ENCODE peak calls at places on chromosomes 7 and 10, in four cellular contexts. L, Y, F and V are unnamed samples.

GRCh38 chr7:22141355-22141754 is 195.7 kb upstream of the CDCA7L start:
- DNase-seq in L (no peak), Y (no peak), F (no peak), V (no peak)

GRCh38 chr10:132521466-132522102 is 16.0 kb upstream of the INPP5A start:
- DNase-seq in L (no peak), Y (no peak), F (no peak), V (peak; percentile 8)

GRCh38 chr7:110502893-110503465 is 587.9 kb upstream of the LRRN3 start:
- DNase-seq in L (no peak), Y (no peak), F (no peak), V (no peak)

GRCh38 chr7:41431671-41432070 is 271.2 kb downstream of the INHBA start:
- DNase-seq in L (no peak), Y (no peak), F (no peak), V (no peak)

GRCh38 chr10:118116555-118117311 is 70.0 kb upstream of the RAB11FIP2 start:
- DNase-seq in L (no peak), Y (no peak), F (no peak), V (no peak)

GRCh38 chr7:44964384-44964830 is 14.4 kb downstream of the MYO1G start:
- DNase-seq in L (peak; percentile 48), Y (no peak), F (no peak), V (peak; percentile 38)

GRCh38 chr10:60238408-60239100 is 151.1 kb downstream of the ANK3 start:
- DNase-seq in L (no peak), Y (no peak), F (peak; percentile 23), V (peak; percentile 36)

GRCh38 chr10:28939352-28940157 is 262.2 kb downstream of the BAMBI start:
- DNase-seq in L (peak; percentile 40), Y (peak; percentile 100), F (no peak), V (peak; percentile 88)

GRCh38 chr7:130566168-130566897 is 74.4 kb downstream of the MEST start:
- DNase-seq in L (peak; percentile 5), Y (no peak), F (no peak), V (no peak)

GRCh38 chr7:103031024-103031423 is 43.6 kb downstream of the FBXL13 start:
- DNase-seq in L (no peak), Y (no peak), F (no peak), V (no peak)

DNA sequence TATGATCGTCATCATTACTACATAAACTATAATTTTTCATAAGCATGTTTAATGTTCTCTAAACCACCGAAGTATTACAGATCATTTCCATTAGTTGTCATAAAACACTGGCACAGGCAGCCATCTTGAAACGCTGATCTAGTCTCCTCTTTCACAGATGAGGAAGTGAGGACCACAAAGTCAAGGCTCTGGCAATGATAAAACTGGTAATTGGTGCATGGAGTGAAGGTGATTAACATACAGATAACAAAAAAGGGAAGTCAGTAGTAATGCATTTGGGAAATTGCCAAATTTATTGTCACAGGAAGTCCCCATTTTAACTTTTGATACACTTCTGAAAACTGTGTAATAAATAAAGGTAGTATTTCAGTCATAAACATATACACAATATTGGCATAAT is 49.3 kb downstream of the FBXL13 start:
- DNase-seq in L (no peak), Y (no peak), F (no peak), V (no peak)
- TF ChIP-seq NR2C2 in L (no peak), Y (no peak), F (no peak), V (no peak)

GRCh38 chr7:142053988-142054387 is 57.5 kb upstream of the MGAM2 start:
- DNase-seq in L (no peak), Y (no peak), F (no peak), V (no peak)
- TF ChIP-seq ATF3 in L (no peak), Y (no peak), F (no peak), V (no peak)

GRCh38 chr7:123485721-123486120 is 48.7 kb downstream of the IQUB start:
- DNase-seq in L (no peak), Y (no peak), F (no peak), V (no peak)

GRCh38 chr7:123480107-123480506 is 54.3 kb downstream of the IQUB start:
- DNase-seq in L (no peak), Y (no peak), F (no peak), V (no peak)

GRCh38 chr7:123484199-123484598 is 50.2 kb downstream of the IQUB start:
- DNase-seq in L (no peak), Y (no peak), F (no peak), V (no peak)

GRCh38 chr7:123485187-123485586 is 49.2 kb downstream of the IQUB start:
- DNase-seq in L (no peak), Y (no peak), F (no peak), V (no peak)
- TF ChIP-seq NR2C2 in L (no peak), Y (no peak), F (no peak), V (no peak)

DNA sequence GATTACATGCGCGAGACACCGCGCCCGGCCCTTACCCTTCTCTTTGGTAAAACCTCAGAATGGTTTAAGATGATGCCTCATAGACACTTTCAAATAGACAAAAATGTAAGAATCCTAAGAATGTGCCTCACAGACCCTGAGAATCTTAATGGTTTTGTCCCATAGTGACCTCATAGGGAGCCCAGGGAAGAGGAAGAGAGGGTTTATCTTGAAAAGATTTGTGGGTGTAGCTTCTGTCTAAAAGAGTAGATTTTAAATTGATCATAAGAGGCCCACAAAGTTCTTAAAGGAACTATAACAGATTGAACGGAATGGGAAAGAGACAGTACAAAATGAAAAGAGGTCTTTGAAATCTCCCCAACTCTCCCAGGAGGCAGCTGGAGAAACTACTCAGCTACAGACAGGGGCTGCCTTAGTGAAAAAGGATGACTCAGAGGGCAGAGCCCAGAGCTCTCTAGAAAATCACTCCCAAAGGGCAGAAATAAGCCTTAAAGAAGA is 220.6 kb downstream of the ADRA2A start:
- DNase-seq in L (no peak), Y (no peak), F (no peak), V (no peak)
- TF ChIP-seq ATF3 in L (no peak), Y (no peak), F (no peak), V (no peak)

GRCh38 chr10:73812662-73813061 is 1.3 kb upstream of the NDST2 start:
- DNase-seq in L (no peak), Y (no peak), F (no peak), V (peak; percentile 31)
- TF ChIP-seq NR2C2 in L (no peak), Y (no peak), F (no peak), V (no peak)

GRCh38 chr7:76513817-76514799 is 3.8 kb downstream of the UPK3B start:
- DNase-seq in L (no peak), Y (no peak), F (no peak), V (no peak)
- TF ChIP-seq ATF3 in L (no peak), Y (no peak), F (no peak), V (no peak)

DNA sequence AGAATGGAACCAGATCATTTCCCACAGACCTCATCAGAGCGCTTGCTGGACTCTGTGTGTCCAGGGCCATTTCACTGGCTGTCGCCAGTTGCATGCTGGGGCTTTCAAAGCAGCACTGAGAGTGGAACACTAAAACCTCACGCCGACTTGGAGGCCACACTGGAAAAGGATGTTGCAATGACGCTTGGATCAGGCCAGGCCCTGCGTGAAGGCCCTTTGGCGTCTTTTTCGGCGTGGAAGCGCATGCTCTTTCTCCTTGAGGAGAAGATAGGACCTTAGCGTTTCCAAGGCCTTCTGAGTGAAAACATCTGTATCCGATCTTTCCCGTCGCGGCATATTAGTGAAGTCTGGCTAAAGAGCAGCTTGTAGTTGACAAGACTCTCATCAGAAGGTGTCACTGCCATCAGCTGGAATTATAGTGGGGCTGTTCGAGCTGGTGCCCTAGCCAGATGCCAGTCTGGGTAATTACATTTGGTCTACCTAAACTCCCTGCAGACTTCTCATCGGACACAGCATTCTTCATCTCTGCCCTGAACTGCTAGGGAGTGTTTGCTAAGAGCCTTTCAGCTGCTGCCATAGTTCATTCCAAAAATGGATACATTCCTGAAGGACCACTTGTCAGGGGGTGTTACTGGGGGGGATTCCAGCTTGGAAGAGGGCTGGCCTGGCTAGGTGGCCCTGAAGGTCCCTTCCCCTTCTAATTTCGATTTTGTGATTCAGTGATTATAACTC is 167.7 kb upstream of the TCF7L2 start:
- DNase-seq in L (no peak), Y (no peak), F (no peak), V (no peak)
- TF ChIP-seq NR2C2 in L (no peak), Y (no peak), F (no peak), V (no peak)

DNA sequence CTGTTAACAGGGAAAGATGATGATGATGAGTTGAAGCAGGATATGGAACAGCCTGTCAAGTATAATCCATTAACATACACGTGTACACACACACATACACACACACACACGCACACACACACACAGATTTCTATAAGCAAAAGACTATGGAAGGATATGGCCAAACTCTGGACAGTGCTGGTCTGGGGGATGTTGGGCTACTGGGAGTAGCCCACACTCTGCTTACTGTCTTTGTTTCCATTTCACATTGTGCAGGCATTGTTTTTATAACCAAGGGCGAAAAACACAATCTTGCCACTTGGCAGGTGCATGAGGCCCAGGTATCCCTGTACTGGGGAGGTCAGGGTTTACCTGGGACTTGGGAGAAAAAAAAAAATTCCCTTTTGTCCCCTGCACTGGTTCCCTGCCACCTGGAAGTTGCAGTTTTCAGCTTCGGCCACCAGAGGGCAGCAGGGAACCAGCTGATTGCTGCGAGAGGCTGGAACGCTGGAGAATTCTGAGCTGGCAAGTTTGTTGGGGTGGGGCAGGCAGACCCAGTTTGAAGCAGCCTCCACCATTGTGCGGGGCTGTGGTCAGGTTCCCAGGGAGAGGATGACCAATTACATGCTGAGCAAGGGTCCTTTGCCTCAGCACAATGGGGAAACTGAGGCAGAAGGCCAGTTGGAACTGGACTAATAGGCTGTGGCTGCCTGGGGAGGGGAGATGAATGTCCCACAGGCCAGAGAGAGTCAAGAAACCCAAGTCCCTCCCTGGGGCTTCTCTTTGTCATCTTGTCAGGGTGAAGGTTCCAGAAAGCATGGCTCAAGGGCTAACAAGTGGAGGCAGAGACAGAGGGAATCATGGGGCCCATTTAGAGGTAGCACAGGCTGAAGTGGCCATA is 27.3 kb downstream of the PPIF start:
- DNase-seq in L (peak; percentile 88), Y (peak; percentile 58), F (no peak), V (peak; percentile 90)
- TF ChIP-seq ATF3 in L (no peak), Y (no peak), F (no peak), V (no peak)

DNA sequence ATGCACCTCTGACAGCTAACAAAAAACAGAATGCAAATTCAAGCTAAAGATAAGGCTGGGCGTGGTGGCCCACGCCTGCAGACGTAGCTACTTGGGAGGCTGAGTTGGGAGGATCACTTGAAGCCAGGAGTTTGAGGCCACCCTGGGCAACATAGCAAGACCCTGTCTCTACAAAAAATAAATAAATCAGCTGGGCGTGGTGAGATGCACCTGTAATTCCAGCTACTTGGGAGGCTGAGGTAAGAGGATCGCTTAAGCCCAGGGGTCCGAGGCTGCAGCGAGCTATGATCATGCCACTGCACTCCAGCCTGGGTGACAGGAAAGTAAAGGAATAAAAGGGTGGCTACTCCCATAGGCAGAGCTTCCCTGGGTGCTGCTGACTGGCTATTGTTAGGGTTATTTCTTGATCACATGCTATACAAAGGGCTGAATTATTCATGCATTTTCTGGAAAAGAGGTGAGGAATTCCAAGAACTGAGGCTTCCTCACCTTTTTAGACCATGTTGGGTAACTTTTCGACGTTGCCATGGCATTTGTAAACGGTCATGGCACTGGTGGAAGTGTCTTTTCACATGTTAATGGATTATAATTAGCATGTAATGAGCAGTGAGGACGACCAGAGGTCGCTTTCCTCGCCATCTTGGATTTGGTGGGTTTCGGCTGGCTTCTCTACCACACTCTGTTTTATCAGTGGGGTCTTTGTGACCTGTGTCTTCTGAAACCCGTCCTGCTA is 6.9 kb upstream of the PSMG3 start:
- DNase-seq in L (no peak), Y (no peak), F (no peak), V (peak; percentile 54)
- TF ChIP-seq NR2C2 in L (no peak), Y (no peak), F (no peak), V (no peak)

GRCh38 chr10:71263376-71263775 is 51.0 kb downstream of the UNC5B start:
- DNase-seq in L (no peak), Y (no peak), F (no peak), V (peak; percentile 23)
- TF ChIP-seq ATF3 in L (no peak), Y (no peak), F (no peak), V (no peak)